ENCODE peak calls at places on chromosomes 2 and 18, in eight cellular contexts. W is HepG2, T is HCT116, Q is endothelial cell of umbilical vein, S is SK-N-SH, O is GM12878, X is K562, M is H1. B is an unnamed sample.

GRCh38 chr2:21037671-21038108 is 6.2 kb downstream of the APOB start:
- DNase-seq in W (no peak), T (no peak), Q (no peak), S (no peak), O (no peak), X (no peak), M (no peak), B (no peak)

GRCh38 chr18:23690505-23691068 is 1.3 kb downstream of the LAMA3 start:
- DNase-seq in W (no peak), T (no peak), Q (no peak), S (peak; percentile 41), O (no peak), X (no peak), M (peak; percentile 53), B (no peak)

GRCh38 chr2:219502618-219503017 is 3.9 kb downstream of the GMPPA start:
- DNase-seq in W (no peak), T (no peak), Q (no peak), S (no peak), O (no peak), X (no peak), M (no peak), B (no peak)

GRCh38 chr2:64179582-64180321 is 35.5 kb upstream of the PELI1 start:
- DNase-seq in W (no peak), T (no peak), Q (no peak), S (no peak), O (peak; percentile 70), X (no peak), M (no peak), B (no peak)

GRCh38 chr2:8684421-8684884 is 2.6 kb downstream of the ID2 start:
- DNase-seq in W (peak; percentile 63), T (peak; percentile 38), Q (peak; percentile 11), S (peak; percentile 52), O (peak; percentile 40), X (peak; percentile 67), M (no peak), B (no peak)

GRCh38 chr18:2680216-2680792 is 24.8 kb downstream of the SMCHD1 start:
- DNase-seq in W (no peak), T (no peak), Q (no peak), S (no peak), O (no peak), X (no peak), M (no peak), B (no peak)

GRCh38 chr2:3300224-3300623 is 77.4 kb downstream of the EIPR1 start:
- DNase-seq in W (no peak), T (no peak), Q (no peak), S (no peak), O (no peak), X (no peak), M (no peak), B (no peak)

GRCh38 chr2:15588329-15588919 is 3.2 kb upstream of the DDX1 start:
- DNase-seq in W (peak; percentile 67), T (peak; percentile 53), Q (peak; percentile 68), S (peak; percentile 78), O (no peak), X (peak; percentile 75), M (peak; percentile 81), B (no peak)

GRCh38 chr2:88077076-88077475 is 9.5 kb downstream of the SMYD1 start:
- DNase-seq in W (no peak), T (no peak), Q (no peak), S (no peak), O (no peak), X (no peak), M (no peak), B (no peak)

GRCh38 chr2:32947484-32948143 is 861 bp downstream of the LTBP1 start:
- DNase-seq in W (no peak), T (no peak), Q (peak; percentile 57), S (peak; percentile 82), O (no peak), X (peak; percentile 53), M (peak; percentile 74), B (no peak)

GRCh38 chr2:217733461-217733860 is 269.3 kb downstream of the TNS1 start:
- DNase-seq in W (no peak), T (no peak), Q (no peak), S (no peak), O (no peak), X (no peak), M (no peak), B (no peak)

GRCh38 chr2:69119104-69119503 is 106.1 kb downstream of the ANTXR1 start:
- DNase-seq in W (no peak), T (no peak), Q (no peak), S (no peak), O (no peak), X (no peak), M (no peak), B (no peak)

GRCh38 chr2:102063948-102064678 is 72.4 kb downstream of the IL1R2 start:
- DNase-seq in W (peak; percentile 88), T (peak; percentile 33), Q (peak; percentile 86), S (peak; percentile 72), O (no peak), X (peak; percentile 92), M (no peak), B (peak; percentile 20)

GRCh38 chr2:227462463-227462951 is 9.4 kb upstream of the AGFG1 start:
- DNase-seq in W (no peak), T (no peak), Q (no peak), S (no peak), O (no peak), X (no peak), M (no peak), B (no peak)

GRCh38 chr2:158060160-158060861 is 41.4 kb upstream of the UPP2 start:
- DNase-seq in W (no peak), T (no peak), Q (no peak), S (no peak), O (no peak), X (no peak), M (no peak), B (no peak)

GRCh38 chr18:5903386-5903785 is 8.1 kb upstream of the TMEM200C start:
- DNase-seq in W (no peak), T (no peak), Q (no peak), S (no peak), O (no peak), X (no peak), M (no peak), B (no peak)

GRCh38 chr18:44130365-44130942 is 550.2 kb upstream of the SETBP1 start:
- DNase-seq in W (peak; percentile 10), T (no peak), Q (peak; percentile 69), S (peak; percentile 59), O (no peak), X (peak; percentile 3), M (no peak), B (no peak)

GRCh38 chr18:57768557-57769326 is 34.4 kb downstream of the ATP8B1 start:
- DNase-seq in W (no peak), T (no peak), Q (peak; percentile 82), S (no peak), O (no peak), X (no peak), M (no peak), B (no peak)

GRCh38 chr2:14749869-14750268 is 117.4 kb downstream of the LRATD1 start:
- DNase-seq in W (no peak), T (no peak), Q (no peak), S (no peak), O (no peak), X (no peak), M (no peak), B (no peak)

GRCh38 chr18:75384144-75384543 is 43.4 kb downstream of the SMIM21 start:
- DNase-seq in W (no peak), T (no peak), Q (no peak), S (no peak), O (no peak), X (no peak), M (no peak), B (no peak)

GRCh38 chr2:236177967-236178909 is 10.1 kb upstream of the GBX2 start:
- DNase-seq in W (peak; percentile 54), T (peak; percentile 56), Q (peak; percentile 78), S (peak; percentile 93), O (no peak), X (peak; percentile 78), M (peak; percentile 94), B (no peak)

GRCh38 chr2:70767094-70767698 is 804 bp downstream of the ADD2 start:
- DNase-seq in W (no peak), T (no peak), Q (no peak), S (peak; percentile 85), O (no peak), X (peak; percentile 69), M (peak; percentile 80), B (no peak)

GRCh38 chr2:74205586-74205985 is 7.2 kb downstream of the MTHFD2 start:
- DNase-seq in W (no peak), T (no peak), Q (no peak), S (no peak), O (no peak), X (no peak), M (no peak), B (no peak)

DNA sequence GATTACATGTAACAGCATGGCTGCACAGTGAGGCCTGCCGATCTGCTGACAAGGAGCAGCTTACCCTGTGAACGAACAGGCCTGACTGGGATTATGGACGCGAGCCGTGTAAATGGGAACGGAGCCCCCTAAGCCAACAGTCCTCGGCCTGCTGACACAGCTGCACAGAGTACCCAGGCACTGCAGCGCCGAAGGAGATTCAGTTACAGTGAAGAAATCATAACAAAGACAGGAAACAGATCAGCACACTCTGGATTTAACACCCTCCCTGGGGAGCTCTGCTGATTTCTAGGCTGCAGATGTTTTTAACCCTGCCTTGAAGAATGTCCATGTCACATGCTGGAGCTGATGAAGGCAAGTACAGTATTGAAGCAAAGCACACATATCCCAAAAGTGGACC is 43.4 kb downstream of the COLEC12 start:
- DNase-seq in W (no peak), T (no peak), Q (peak; percentile 80), S (peak; percentile 65), O (no peak), X (no peak), M (no peak), B (peak; percentile 96)
- H3K27ac ChIP-seq in W (no peak overlapping the region), T (no peak overlapping the region), Q (no peak overlapping the region), S (no peak overlapping the region), O (no peak overlapping the region), X (no peak overlapping the region), M (no peak overlapping the region), B (peak overlapping the region; percentile 99)

GRCh38 chr2:95311821-95312542 is 14.8 kb downstream of the KCNIP3 start:
- DNase-seq in W (no peak), T (no peak), Q (no peak), S (no peak), O (no peak), X (no peak), M (no peak), B (no peak)
- TF ChIP-seq POLR2AphosphoS5 in W (no peak), T (no peak), Q (no peak), S (no peak), O (no peak), X (no peak), M (no peak), B (no peak)

GRCh38 chr18:31206064-31206463 is 43.4 kb upstream of the DSC1 start:
- DNase-seq in W (peak; percentile 38), T (no peak), Q (no peak), S (no peak), O (no peak), X (no peak), M (no peak), B (no peak)
- H3K9ac ChIP-seq in W (peak overlapping the region; percentile 58), T (peak overlapping the region; percentile 3), Q (no peak overlapping the region), S (no peak overlapping the region), O (no peak overlapping the region), X (no peak overlapping the region), M (no peak overlapping the region), B (no peak overlapping the region)

GRCh38 chr2:160489096-160489495 is 4.5 kb downstream of the RBMS1 start:
- DNase-seq in W (no peak), T (no peak), Q (no peak), S (no peak), O (no peak), X (no peak), M (no peak), B (no peak)
- H3K27ac ChIP-seq in W (no peak overlapping the region), T (no peak overlapping the region), Q (no peak overlapping the region), S (no peak overlapping the region), O (no peak overlapping the region), X (no peak overlapping the region), M (no peak overlapping the region), B (no peak overlapping the region)

GRCh38 chr18:31015715-31016459 is 26.7 kb downstream of the DSC3 start:
- DNase-seq in W (no peak), T (no peak), Q (no peak), S (no peak), O (no peak), X (no peak), M (no peak), B (no peak)
- TF ChIP-seq POLR2AphosphoS5 in W (no peak), T (no peak), Q (no peak), S (no peak), O (no peak), X (no peak), M (no peak), B (no peak)